ENCODE peak calls at places on chromosomes 3 and 15, in seven cellular contexts. Z is upper lobe of right lung, W is hepatocyte, P is lower leg skin, D is mucosa of descending colon, R is psoas muscle, X is tibial nerve. B is an unnamed sample.

GRCh38 chr15:63332367-63333078 is 49.1 kb downstream of the CA12 start:
- DNase-seq in R (no peak), X (no peak), W (no peak), P (peak), Z (no peak), D (no peak), B (no peak)

GRCh38 chr3:194632211-194632982 is 822 bp downstream of the TMEM44 start:
- DNase-seq in R (no peak), P (peak), D (peak), Z (no peak), X (no peak), W (no peak), B (no peak)

GRCh38 chr3:49124991-49125670 is 4.5 kb upstream of the USP19 start:
- DNase-seq in X (no peak), R (no peak), D (no peak), P (no peak), W (no peak), Z (no peak), B (peak)

GRCh38 chr3:32249184-32249782 is 10.8 kb downstream of the CMTM8 start:
- DNase-seq in P (no peak), D (no peak), X (no peak), R (no peak), W (no peak), Z (no peak), B (no peak)

GRCh38 chr3:21405671-21406667 is 345.0 kb downstream of the ZNF385D start:
- DNase-seq in P (no peak), X (no peak), Z (peak), D (no peak), W (no peak), R (peak), B (no peak)

GRCh38 chr3:150348500-150348899 is 59.6 kb upstream of the TSC22D2 start:
- DNase-seq in W (peak), Z (no peak), R (no peak), X (no peak), P (peak), D (no peak), B (no peak)

GRCh38 chr15:22979069-22979698 is 984 bp downstream of the CYFIP1 start:
- DNase-seq in D (peak), Z (peak), P (peak), W (peak), X (no peak), R (peak), B (no peak)

GRCh38 chr15:38075466-38075865 is 141.0 kb downstream of the TMCO5A start:
- DNase-seq in P (no peak), W (no peak), X (no peak), Z (no peak), R (no peak), D (no peak), B (no peak)

GRCh38 chr3:177977381-177978158 is 558.7 kb upstream of the KCNMB2 start:
- DNase-seq in Z (no peak), P (no peak), X (no peak), R (no peak), W (no peak), D (no peak), B (no peak)

GRCh38 chr15:90902656-90902995 is 476 bp upstream of the MAN2A2 start:
- DNase-seq in P (no peak), R (no peak), D (no peak), X (no peak), Z (no peak), W (no peak), B (no peak)

GRCh38 chr3:180747805-180748361 is 68.6 kb upstream of the CCDC39 start:
- DNase-seq in X (no peak), W (peak), R (no peak), P (no peak), D (no peak), Z (no peak), B (no peak)

GRCh38 chr3:146709969-146710368 is 104.8 kb upstream of the PLSCR5 start:
- DNase-seq in W (no peak), D (no peak), R (no peak), P (no peak), Z (no peak), X (no peak), B (no peak)

GRCh38 chr15:52121896-52122295 is 9.3 kb upstream of the BCL2L10 start:
- DNase-seq in X (no peak), P (no peak), Z (no peak), D (no peak), R (no peak), W (no peak), B (no peak)

GRCh38 chr3:33636125-33636855 is 81.8 kb downstream of the CLASP2 start:
- DNase-seq in P (no peak), X (no peak), Z (no peak), W (peak), R (no peak), D (no peak), B (no peak)

GRCh38 chr15:77402740-77403379 is 17.0 kb downstream of the PEAK1 start:
- DNase-seq in P (no peak), D (no peak), R (no peak), W (no peak), X (no peak), Z (no peak), B (no peak)

GRCh38 chr3:127172670-127173515 is 20.0 kb upstream of the PRR23E start:
- DNase-seq in D (no peak), P (peak), Z (peak), X (no peak), W (peak), R (no peak), B (no peak)

GRCh38 chr3:138681463-138682215 is 73.1 kb downstream of the FAIM start:
- DNase-seq in Z (no peak), R (no peak), D (no peak), X (no peak), P (no peak), W (no peak), B (no peak)

GRCh38 chr3:133928136-133928893 is 32.6 kb upstream of the RAB6B start:
- DNase-seq in P (no peak), D (no peak), W (no peak), Z (no peak), R (no peak), X (no peak), B (no peak)
- H3K4me3 ChIP-seq in P (no peak), D (no peak), W (peak), Z (no peak), R (peak), X (no peak), B (peak)

GRCh38 chr3:61371123-61371522 is 119.9 kb upstream of the FHIT start:
- DNase-seq in D (no peak), P (no peak), X (no peak), W (peak), R (no peak), Z (no peak), B (no peak)
- TF ChIP-seq CTCF in D (no peak), P (no peak), X (no peak), W (peak), R (peak), Z (peak), B (peak)

DNA sequence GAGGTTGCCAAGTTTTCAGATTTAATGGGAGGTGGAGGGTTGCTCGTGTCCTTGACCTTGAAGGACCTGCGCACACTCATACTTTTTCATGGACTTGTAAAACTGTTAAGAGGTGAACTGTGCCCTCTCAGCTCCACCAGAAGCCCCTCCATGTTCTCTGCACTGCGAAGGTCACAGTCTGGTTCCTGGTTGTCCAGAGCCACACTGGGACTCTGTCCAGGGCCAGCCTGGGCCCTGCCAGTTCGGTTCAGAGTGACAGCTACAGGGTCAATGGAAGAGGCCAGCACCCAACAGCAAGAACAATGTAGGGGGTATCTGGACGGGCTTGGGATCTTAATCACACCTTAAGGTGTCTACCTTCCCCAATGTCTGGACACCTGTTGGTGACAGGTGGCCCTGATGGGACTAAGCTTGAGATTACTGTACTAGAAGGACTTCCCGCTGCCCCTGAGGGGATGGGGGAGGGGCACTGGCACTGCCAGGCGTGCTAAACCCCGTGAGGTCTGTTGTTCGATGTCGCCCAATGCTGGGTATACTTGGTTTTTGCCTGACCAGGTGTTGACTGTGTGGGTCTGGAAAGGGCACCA is 34.7 kb downstream of the GRK7 start:
- DNase-seq in X (no peak), D (no peak), P (no peak), Z (no peak), R (no peak), W (no peak), B (no peak)
- H3K4me3 ChIP-seq in X (peak), D (no peak), P (no peak), Z (peak), R (peak), W (no peak), B (peak)

GRCh38 chr3:39383190-39383912 is at the start of gene SLC25A38:
- DNase-seq in P (peak), X (peak), Z (peak), D (peak), W (peak), R (peak), B (peak)

GRCh38 chr3:39385456-39386098 is 2.4 kb downstream of the SLC25A38 start:
- DNase-seq in W (no peak), R (no peak), X (no peak), P (no peak), Z (no peak), D (no peak), B (no peak)

GRCh38 chr3:39386331-39386730 is 3.2 kb downstream of the SLC25A38 start:
- DNase-seq in D (no peak), X (no peak), Z (no peak), W (no peak), R (no peak), P (no peak), B (no peak)

GRCh38 chr3:39384665-39385000 is 1.5 kb downstream of the SLC25A38 start:
- DNase-seq in P (no peak), D (no peak), W (no peak), R (no peak), X (no peak), Z (no peak), B (no peak)

GRCh38 chr3:39383913-39384664 is 919 bp downstream of the SLC25A38 start:
- DNase-seq in W (peak), P (peak), X (peak), Z (peak), R (peak), D (peak), B (peak)
- TF ChIP-seq CTCF in W (no peak), P (no peak), X (peak), Z (no peak), R (no peak), D (no peak), B (no peak)

GRCh38 chr3:42122261-42123011 is 31.3 kb downstream of the TRAK1 start:
- DNase-seq in W (no peak), Z (no peak), X (no peak), R (no peak), D (no peak), P (no peak), B (peak)
- H3K4me3 ChIP-seq in W (no peak), Z (no peak), X (no peak), R (no peak), D (no peak), P (no peak), B (no peak)

DNA sequence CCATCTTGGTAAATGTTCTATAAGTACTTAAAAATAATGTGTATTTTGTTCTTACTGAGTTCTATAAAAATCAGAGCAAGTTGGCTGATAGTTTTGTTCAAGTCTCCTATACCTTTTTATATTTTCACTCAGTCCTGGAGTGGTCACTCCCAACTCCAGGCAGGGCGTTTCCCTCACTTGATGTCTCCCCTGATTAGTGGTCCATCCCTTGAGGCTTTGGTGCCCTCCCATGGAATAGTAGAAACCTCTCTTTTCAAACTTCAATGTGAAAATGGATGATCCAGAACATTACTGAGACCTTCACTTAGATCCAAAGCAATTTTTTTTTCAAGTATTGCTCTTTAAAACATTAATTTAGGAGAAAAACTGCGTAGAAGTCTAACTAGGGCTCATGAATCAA is 25.0 kb upstream of the SCN10A start:
- DNase-seq in D (no peak), X (no peak), R (no peak), P (no peak), Z (no peak), W (no peak), B (no peak)
- TF ChIP-seq CTCF in D (no peak), X (no peak), R (no peak), P (no peak), Z (no peak), W (no peak), B (no peak)

DNA sequence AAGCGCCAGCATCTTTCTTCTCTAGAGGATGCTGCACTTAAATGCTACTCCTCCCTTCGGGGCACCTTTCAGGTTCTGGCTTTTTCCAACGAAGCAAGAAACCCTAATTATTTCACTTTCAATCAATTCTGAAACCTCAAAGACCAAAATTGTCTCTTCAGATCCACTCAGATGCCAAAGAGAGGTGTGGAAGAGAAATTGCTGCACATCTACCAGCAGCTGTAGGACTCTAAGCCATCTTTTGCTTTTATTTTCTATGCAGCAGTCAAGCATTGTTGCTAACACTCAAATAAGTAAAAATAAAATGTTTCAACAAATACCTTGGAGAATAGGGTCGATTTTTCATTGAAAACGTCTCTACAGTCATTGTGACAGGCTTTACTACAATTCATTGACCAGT is 66.3 kb upstream of the CFAP20DC start:
- DNase-seq in D (no peak), Z (no peak), P (no peak), W (no peak), R (no peak), X (no peak), B (no peak)
- H3K4me3 ChIP-seq in D (no peak), Z (no peak), P (no peak), W (no peak), R (no peak), X (no peak), B (no peak)

GRCh38 chr3:9165441-9165840 is 84.0 kb downstream of the SRGAP3 start:
- DNase-seq in X (no peak), P (peak), R (no peak), Z (no peak), D (no peak), W (no peak), B (no peak)
- TF ChIP-seq CTCF in X (no peak), P (no peak), R (no peak), Z (no peak), D (no peak), W (no peak), B (no peak)